ENCODE peak calls at places on chromosome 6, in four cellular contexts. One of them, this sample, is unnamed.

GRCh38 chr6:164097557-164098398 is 683.3 kb downstream of the QKI start:
- DNase-seq in psoas muscle: no peak
- DNase-seq in CD8-positive, alpha-beta T cell: no peak
- DNase-seq in upper lobe of right lung: no peak
- DNase-seq in this sample: no peak

GRCh38 chr6:22221630-22222029 is 75.2 kb downstream of the PRL start:
- DNase-seq in upper lobe of right lung: no peak
- DNase-seq in CD8-positive, alpha-beta T cell: no peak
- DNase-seq in psoas muscle: no peak
- DNase-seq in this sample: no peak

GRCh38 chr6:118562959-118563358 is 14.9 kb downstream of the PLN start:
- DNase-seq in upper lobe of right lung: no peak
- DNase-seq in CD8-positive, alpha-beta T cell: no peak
- DNase-seq in psoas muscle: no peak
- DNase-seq in this sample: no peak

GRCh38 chr6:107821591-107821990 is 2.5 kb downstream of the SCML4 start:
- DNase-seq in CD8-positive, alpha-beta T cell: no peak
- DNase-seq in upper lobe of right lung: no peak
- DNase-seq in psoas muscle: no peak
- DNase-seq in this sample: no peak

GRCh38 chr6:16519265-16520242 is 241.7 kb downstream of the ATXN1 start:
- DNase-seq in psoas muscle: no peak
- DNase-seq in upper lobe of right lung: no peak
- DNase-seq in CD8-positive, alpha-beta T cell: no peak
- DNase-seq in this sample: no peak

GRCh38 chr6:126873791-126874190 is 244.7 kb upstream of the RSPO3 start:
- DNase-seq in CD8-positive, alpha-beta T cell: no peak
- DNase-seq in psoas muscle: no peak
- DNase-seq in upper lobe of right lung: no peak
- DNase-seq in this sample: no peak

GRCh38 chr6:75504902-75505233 is 11.3 kb upstream of the FILIP1 start:
- DNase-seq in upper lobe of right lung: no peak
- DNase-seq in psoas muscle: no peak
- DNase-seq in CD8-positive, alpha-beta T cell: no peak
- DNase-seq in this sample: no peak

GRCh38 chr6:99814230-99814928 is 179.6 kb downstream of the MCHR2 start:
- DNase-seq in upper lobe of right lung: no peak
- DNase-seq in psoas muscle: no peak
- DNase-seq in CD8-positive, alpha-beta T cell: no peak
- DNase-seq in this sample: no peak

GRCh38 chr6:106751501-106752252 is 122.3 kb downstream of the QRSL1 start:
- DNase-seq in upper lobe of right lung: no peak
- DNase-seq in CD8-positive, alpha-beta T cell: no peak
- DNase-seq in psoas muscle: no peak
- DNase-seq in this sample: no peak

GRCh38 chr6:158560787-158561246 is 926 bp downstream of the TMEM181 start:
- DNase-seq in CD8-positive, alpha-beta T cell: no peak
- DNase-seq in upper lobe of right lung: peak
- DNase-seq in psoas muscle: no peak
- DNase-seq in this sample: no peak

GRCh38 chr6:52731719-52732118 is 31.6 kb downstream of the GSTA2 start:
- DNase-seq in upper lobe of right lung: no peak
- DNase-seq in CD8-positive, alpha-beta T cell: no peak
- DNase-seq in psoas muscle: no peak
- DNase-seq in this sample: no peak

GRCh38 chr6:73329201-73329600 is 24.9 kb downstream of the DPPA5 start:
- DNase-seq in psoas muscle: no peak
- DNase-seq in upper lobe of right lung: no peak
- DNase-seq in CD8-positive, alpha-beta T cell: no peak
- DNase-seq in this sample: no peak

GRCh38 chr6:21185849-21186478 is 407.6 kb upstream of the SOX4 start:
- DNase-seq in upper lobe of right lung: no peak
- DNase-seq in psoas muscle: no peak
- DNase-seq in CD8-positive, alpha-beta T cell: no peak
- DNase-seq in this sample: no peak

GRCh38 chr6:63644668-63645326 is 9.2 kb downstream of the PHF3 start:
- DNase-seq in upper lobe of right lung: no peak
- DNase-seq in psoas muscle: no peak
- DNase-seq in CD8-positive, alpha-beta T cell: no peak
- DNase-seq in this sample: no peak

GRCh38 chr6:161257778-161258457 is 15.9 kb downstream of the AGPAT4 start:
- DNase-seq in CD8-positive, alpha-beta T cell: no peak
- DNase-seq in psoas muscle: no peak
- DNase-seq in upper lobe of right lung: no peak
- DNase-seq in this sample: no peak

GRCh38 chr6:64727075-64727474 is 980.0 kb downstream of the EYS start:
- DNase-seq in upper lobe of right lung: no peak
- DNase-seq in CD8-positive, alpha-beta T cell: no peak
- DNase-seq in psoas muscle: no peak
- DNase-seq in this sample: no peak

GRCh38 chr6:166625356-166625755 is 1.7 kb downstream of the RPS6KA2 start:
- DNase-seq in upper lobe of right lung: no peak
- DNase-seq in CD8-positive, alpha-beta T cell: no peak
- DNase-seq in psoas muscle: no peak
- DNase-seq in this sample: no peak

GRCh38 chr6:66051812-66052211 is 344.8 kb upstream of the EYS start:
- DNase-seq in CD8-positive, alpha-beta T cell: no peak
- DNase-seq in upper lobe of right lung: no peak
- DNase-seq in psoas muscle: no peak
- DNase-seq in this sample: no peak

GRCh38 chr6:154805288-154805911 is 72.2 kb downstream of the SCAF8 start:
- DNase-seq in psoas muscle: no peak
- DNase-seq in upper lobe of right lung: no peak
- DNase-seq in CD8-positive, alpha-beta T cell: no peak
- DNase-seq in this sample: no peak

GRCh38 chr6:169341706-169342105 is 88.1 kb upstream of the THBS2 start:
- DNase-seq in CD8-positive, alpha-beta T cell: no peak
- DNase-seq in psoas muscle: no peak
- DNase-seq in upper lobe of right lung: no peak
- DNase-seq in this sample: no peak

GRCh38 chr6:169344651-169345050 is 91.0 kb upstream of the THBS2 start:
- DNase-seq in psoas muscle: no peak
- DNase-seq in CD8-positive, alpha-beta T cell: no peak
- DNase-seq in upper lobe of right lung: no peak
- DNase-seq in this sample: no peak

GRCh38 chr6:169342655-169343054 is 89.0 kb upstream of the THBS2 start:
- DNase-seq in CD8-positive, alpha-beta T cell: no peak
- DNase-seq in psoas muscle: no peak
- DNase-seq in upper lobe of right lung: no peak
- DNase-seq in this sample: no peak

GRCh38 chr6:169345198-169345597 is 91.6 kb upstream of the THBS2 start:
- DNase-seq in CD8-positive, alpha-beta T cell: no peak
- DNase-seq in psoas muscle: no peak
- DNase-seq in upper lobe of right lung: no peak
- DNase-seq in this sample: no peak

GRCh38 chr6:169343886-169344525 is 90.4 kb upstream of the THBS2 start:
- DNase-seq in psoas muscle: no peak
- DNase-seq in upper lobe of right lung: no peak
- DNase-seq in CD8-positive, alpha-beta T cell: no peak
- DNase-seq in this sample: no peak
- TF ChIP-seq CTCF in psoas muscle: no peak
- TF ChIP-seq CTCF in upper lobe of right lung: no peak
- TF ChIP-seq CTCF in CD8-positive, alpha-beta T cell: no peak
- TF ChIP-seq CTCF in this sample: no peak

GRCh38 chr6:105458061-105458460 is 55.2 kb upstream of the PREP start:
- DNase-seq in CD8-positive, alpha-beta T cell: no peak
- DNase-seq in psoas muscle: no peak
- DNase-seq in upper lobe of right lung: no peak
- DNase-seq in this sample: no peak

GRCh38 chr6:105449756-105450390 is 47.0 kb upstream of the PREP start:
- DNase-seq in upper lobe of right lung: no peak
- DNase-seq in psoas muscle: no peak
- DNase-seq in CD8-positive, alpha-beta T cell: no peak
- DNase-seq in this sample: no peak

GRCh38 chr6:105453968-105454367 is 51.1 kb upstream of the PREP start:
- DNase-seq in CD8-positive, alpha-beta T cell: no peak
- DNase-seq in upper lobe of right lung: no peak
- DNase-seq in psoas muscle: no peak
- DNase-seq in this sample: no peak

GRCh38 chr6:105452924-105453756 is 50.3 kb upstream of the PREP start:
- DNase-seq in upper lobe of right lung: peak
- DNase-seq in CD8-positive, alpha-beta T cell: peak
- DNase-seq in psoas muscle: no peak
- DNase-seq in this sample: no peak

DNA sequence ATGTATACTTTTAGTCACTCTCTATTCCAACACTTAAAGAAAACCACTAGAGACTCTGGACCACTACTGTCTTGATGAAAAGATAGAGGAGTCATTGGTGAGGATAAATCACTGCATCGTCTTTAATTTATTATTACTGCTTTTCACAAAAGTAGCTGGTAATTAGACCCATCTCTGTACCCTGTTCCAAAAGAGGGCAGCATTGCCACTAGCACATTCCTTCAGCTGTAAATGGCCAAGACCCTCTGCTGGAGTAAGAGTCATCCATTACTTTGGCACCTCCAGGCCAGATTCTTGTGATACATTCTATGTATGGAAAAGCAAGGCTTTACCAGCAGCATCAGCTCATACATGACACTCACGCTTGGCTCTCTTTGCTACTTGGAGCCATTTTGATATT is 49.5 kb upstream of the PREP start:
- DNase-seq in CD8-positive, alpha-beta T cell: no peak
- DNase-seq in psoas muscle: no peak
- DNase-seq in upper lobe of right lung: no peak
- DNase-seq in this sample: no peak
- TF ChIP-seq CTCF in CD8-positive, alpha-beta T cell: no peak
- TF ChIP-seq CTCF in psoas muscle: no peak
- TF ChIP-seq CTCF in upper lobe of right lung: no peak
- TF ChIP-seq CTCF in this sample: no peak

DNA sequence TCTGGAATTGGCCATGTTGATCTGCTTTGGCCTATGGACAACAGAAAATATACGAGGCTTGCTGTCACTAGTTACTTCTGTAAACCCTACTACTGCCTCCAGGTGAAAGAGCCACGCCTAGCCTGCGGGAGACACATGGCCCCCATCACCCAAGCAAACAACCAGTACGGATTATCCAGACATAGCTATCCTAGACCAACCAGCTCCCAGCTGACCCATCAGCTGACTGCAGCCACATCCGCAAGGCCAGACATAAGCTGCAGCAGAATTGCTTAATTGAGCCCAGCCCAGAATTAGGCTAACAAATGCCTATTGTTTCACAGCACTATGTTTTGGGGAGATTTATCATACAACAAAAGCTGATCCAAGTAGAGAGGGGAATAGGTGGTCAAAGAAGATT is 13.5 kb downstream of the REV3L start:
- DNase-seq in CD8-positive, alpha-beta T cell: no peak
- DNase-seq in upper lobe of right lung: no peak
- DNase-seq in psoas muscle: no peak
- DNase-seq in this sample: no peak
- TF ChIP-seq CTCF in CD8-positive, alpha-beta T cell: no peak
- TF ChIP-seq CTCF in upper lobe of right lung: no peak
- TF ChIP-seq CTCF in psoas muscle: no peak
- TF ChIP-seq CTCF in this sample: no peak

GRCh38 chr6:26493258-26493657 is 6.8 kb upstream of the BTN1A1 start:
- DNase-seq in CD8-positive, alpha-beta T cell: no peak
- DNase-seq in psoas muscle: no peak
- DNase-seq in upper lobe of right lung: no peak
- DNase-seq in this sample: no peak
- TF ChIP-seq CTCF in CD8-positive, alpha-beta T cell: peak
- TF ChIP-seq CTCF in psoas muscle: no peak
- TF ChIP-seq CTCF in upper lobe of right lung: no peak
- TF ChIP-seq CTCF in this sample: peak

GRCh38 chr6:44257753-44258324 is 511 bp upstream of the SLC35B2 start:
- DNase-seq in psoas muscle: no peak
- DNase-seq in upper lobe of right lung: peak
- DNase-seq in CD8-positive, alpha-beta T cell: no peak
- DNase-seq in this sample: no peak
- TF ChIP-seq CTCF in psoas muscle: no peak
- TF ChIP-seq CTCF in upper lobe of right lung: no peak
- TF ChIP-seq CTCF in CD8-positive, alpha-beta T cell: peak
- TF ChIP-seq CTCF in this sample: peak

DNA sequence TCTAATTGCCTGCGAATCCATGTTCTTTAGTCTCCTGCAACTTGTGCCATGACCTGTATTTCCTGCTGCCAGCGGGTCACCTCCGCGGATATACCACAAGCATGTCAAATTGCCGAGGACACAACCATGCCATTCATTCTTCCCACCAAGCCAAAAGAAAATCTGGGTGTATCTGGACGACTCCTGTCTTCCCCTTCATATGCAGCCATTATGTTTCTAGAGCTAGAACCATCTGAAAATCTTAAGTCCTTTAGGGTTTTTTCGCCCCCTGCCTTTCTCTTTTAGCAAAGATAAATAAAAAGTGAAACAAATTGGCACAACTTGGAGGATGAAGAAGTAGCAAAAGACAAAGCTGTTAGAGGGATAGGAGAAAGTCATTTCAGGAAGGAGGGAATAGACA is 242.6 kb downstream of the ARID1B start:
- DNase-seq in CD8-positive, alpha-beta T cell: no peak
- DNase-seq in upper lobe of right lung: no peak
- DNase-seq in psoas muscle: no peak
- DNase-seq in this sample: no peak
- TF ChIP-seq CTCF in CD8-positive, alpha-beta T cell: no peak
- TF ChIP-seq CTCF in upper lobe of right lung: no peak
- TF ChIP-seq CTCF in psoas muscle: no peak
- TF ChIP-seq CTCF in this sample: peak

This sample was measured in chondrocyte.